ENCODE peak calls at places on chromosomes 7 and 10, in six cellular contexts. C is AG08396; W is DND-41; E is stimulated activated CD4-positive, alpha-beta T cell treated with anti-CD3 and anti-CD28 coated beads, Interleukin-2, amount 100 ng/mL, for 24 hours; N is activated T-cell treated with anti-CD3 and anti-CD28 coated beads, Interleukin-2, amount 50 U/mL, for 72 hours; F is mucosa of gallbladder. I is an unnamed sample.

GRCh38 chr10:119292968-119293367 is 85.6 kb downstream of the GRK5 start:
- DNase-seq in C (no peak), W (no peak), E (no peak), N (no peak), F (no peak), I (no peak)

GRCh38 chr7:8189615-8190014 is 72.4 kb downstream of the ICA1 start:
- DNase-seq in C (no peak), W (no peak), E (no peak), N (no peak), F (no peak), I (no peak)

GRCh38 chr7:12303096-12303495 is 92.0 kb downstream of the TMEM106B start:
- DNase-seq in C (no peak), W (no peak), E (no peak), N (no peak), F (no peak), I (no peak)

GRCh38 chr7:156515911-156516790 is 124.4 kb upstream of the RNF32 start:
- DNase-seq in C (no peak), W (no peak), E (no peak), N (no peak), F (peak; percentile 72), I (no peak)

GRCh38 chr10:128481152-128481551 is 354.9 kb upstream of the MKI67 start:
- DNase-seq in C (no peak), W (no peak), E (no peak), N (no peak), F (no peak), I (no peak)

GRCh38 chr10:6721480-6721879 is 141.4 kb upstream of the PRKCQ start:
- DNase-seq in C (peak; percentile 86), W (no peak), E (no peak), N (no peak), F (peak; percentile 42), I (no peak)

GRCh38 chr10:73263948-73264347 is 11.5 kb upstream of the MRPS16 start:
- DNase-seq in C (peak; percentile 27), W (no peak), E (no peak), N (no peak), F (no peak), I (no peak)

GRCh38 chr10:119340893-119341235 is 133.5 kb downstream of the GRK5 start:
- DNase-seq in C (no peak), W (no peak), E (no peak), N (no peak), F (no peak), I (no peak)

GRCh38 chr10:46528171-46528671 is 28.2 kb downstream of the GPRIN2 start:
- DNase-seq in C (no peak), W (no peak), E (no peak), N (no peak), F (no peak), I (no peak)

GRCh38 chr7:96167424-96167823 is 154.5 kb downstream of the SLC25A13 start:
- DNase-seq in C (no peak), W (no peak), E (no peak), N (no peak), F (no peak), I (no peak)

GRCh38 chr7:74216361-74216761 is 6.6 kb downstream of the LAT2 start:
- DNase-seq in C (no peak), W (no peak), E (no peak), N (no peak), F (no peak), I (no peak)

GRCh38 chr10:93039721-93040120 is 20.9 kb upstream of the CYP26C1 start:
- DNase-seq in C (peak; percentile 43), W (no peak), E (no peak), N (no peak), F (no peak), I (peak; percentile 56)

GRCh38 chr7:69683002-69683401 is 84.7 kb downstream of the AUTS2 start:
- DNase-seq in C (no peak), W (no peak), E (no peak), N (no peak), F (no peak), I (no peak)

GRCh38 chr7:38686888-38687287 is 55.7 kb upstream of the AMPH start:
- DNase-seq in C (no peak), W (no peak), E (no peak), N (no peak), F (no peak), I (no peak)

GRCh38 chr10:15200626-15201025 is 32.1 kb upstream of the NMT2 start:
- DNase-seq in C (peak; percentile 67), W (no peak), E (no peak), N (no peak), F (no peak), I (no peak)

GRCh38 chr7:142391191-142391992 is 133.5 kb upstream of the PRSS58 start:
- DNase-seq in C (no peak), W (peak; percentile 82), E (peak; percentile 67), N (peak; percentile 41), F (no peak), I (no peak)

GRCh38 chr10:14936584-14936983 is 17.3 kb downstream of the DCLRE1C start:
- DNase-seq in C (no peak), W (no peak), E (no peak), N (no peak), F (no peak), I (no peak)

GRCh38 chr7:93902777-93903423 is 3.5 kb upstream of the GNGT1 start:
- DNase-seq in C (peak; percentile 38), W (no peak), E (no peak), N (peak; percentile 6), F (no peak), I (peak; percentile 32)

GRCh38 chr7:137879357-137880158 is 32.8 kb upstream of the DGKI start:
- DNase-seq in C (peak; percentile 25), W (no peak), E (no peak), N (peak; percentile 52), F (no peak), I (peak; percentile 43)

GRCh38 chr7:2527505-2528464 is 8.2 kb downstream of the LFNG start:
- DNase-seq in C (peak; percentile 85), W (no peak), E (peak; percentile 58), N (peak; percentile 44), F (no peak), I (no peak)

GRCh38 chr7:158445421-158446175 is 142.0 kb downstream of the PTPRN2 start:
- DNase-seq in C (no peak), W (no peak), E (no peak), N (no peak), F (no peak), I (no peak)

GRCh38 chr10:18144928-18145327 is 4.7 kb downstream of the CACNB2 start:
- DNase-seq in C (no peak), W (no peak), E (no peak), N (no peak), F (peak; percentile 18), I (no peak)

GRCh38 chr7:2461268-2462026 is 14.8 kb downstream of the GRIFIN start:
- DNase-seq in C (no peak), W (peak; percentile 26), E (no peak), N (no peak), F (no peak), I (no peak)

GRCh38 chr10:77428776-77429395 is 208.7 kb downstream of the KCNMA1 start:
- DNase-seq in C (peak; percentile 72), W (no peak), E (no peak), N (no peak), F (peak; percentile 44), I (no peak)

GRCh38 chr7:27652518-27652917 is 10.2 kb downstream of the HIBADH start:
- DNase-seq in C (no peak), W (no peak), E (no peak), N (no peak), F (no peak), I (no peak)

GRCh38 chr7:80135306-80136104 is 874 bp downstream of the GNAI1 start:
- DNase-seq in C (peak; percentile 32), W (no peak), E (peak; percentile 27), N (peak; percentile 28), F (no peak), I (peak; percentile 41)

GRCh38 chr7:31326416-31326815 is 14.1 kb downstream of the NEUROD6 start:
- DNase-seq in C (no peak), W (no peak), E (no peak), N (no peak), F (no peak), I (no peak)

GRCh38 chr10:122161795-122162194 is 109.3 kb upstream of the BTBD16 start:
- DNase-seq in C (no peak), W (no peak), E (no peak), N (no peak), F (no peak), I (no peak)

GRCh38 chr10:42111661-42112330 is 526.6 kb downstream of the ZNF33B start:
- DNase-seq in C (no peak), W (no peak), E (no peak), N (no peak), F (no peak), I (no peak)

GRCh38 chr7:25567430-25567829 is 339.1 kb upstream of the NPVF start:
- DNase-seq in C (no peak), W (no peak), E (no peak), N (no peak), F (no peak), I (no peak)

GRCh38 chr7:125481323-125481722 is 551.7 kb upstream of the POT1 start:
- DNase-seq in C (no peak), W (no peak), E (no peak), N (no peak), F (no peak), I (no peak)

GRCh38 chr10:36462194-36462593 is 663.2 kb upstream of the ANKRD30A start:
- DNase-seq in C (no peak), W (no peak), E (no peak), N (no peak), F (no peak), I (no peak)

GRCh38 chr10:98047009-98047741 is 16.8 kb upstream of the CRTAC1 start:
- DNase-seq in C (no peak), W (no peak), E (no peak), N (no peak), F (no peak), I (no peak)

GRCh38 chr7:128108641-128109423 is 77.6 kb upstream of the LRRC4 start:
- DNase-seq in C (no peak), W (peak; percentile 49), E (no peak), N (no peak), F (no peak), I (peak; percentile 86)